ENCODE peak calls at places on chromosomes 2 and 18, in seven cellular contexts. Y is stimulated activated CD4-positive, alpha-beta T cell treated with anti-CD3 and anti-CD28 coated beads, Interleukin-15, amount 100 ng/mL, for 1 hour; V is BJ; K is Caki2; E is fibroblast of the aortic adventitia; D is AG04450; X is WTC11. C is an unnamed sample.

GRCh38 chr2:169491378-169491777 is 12.1 kb downstream of the BBS5 start:
- DNase-seq in Y (no peak), V (no peak), K (no peak), E (no peak), D (no peak), X (no peak), C (no peak)

GRCh38 chr18:24656571-24656971 is 196.1 kb downstream of the HRH4 start:
- DNase-seq in Y (no peak), V (peak), K (peak), E (no peak), D (peak), X (no peak), C (peak)

GRCh38 chr2:25960920-25961319 is 21.4 kb downstream of the KIF3C start:
- DNase-seq in Y (no peak), V (no peak), K (no peak), E (peak), D (no peak), X (no peak), C (no peak)

GRCh38 chr2:69177063-69177771 is 164.2 kb downstream of the ANTXR1 start:
- DNase-seq in Y (no peak), V (peak), K (no peak), E (peak), D (peak), X (peak), C (no peak)

GRCh38 chr2:118609138-118609537 is 238.3 kb downstream of the EN1 start:
- DNase-seq in Y (no peak), V (no peak), K (no peak), E (no peak), D (no peak), X (no peak), C (no peak)

GRCh38 chr2:134282638-134283400 is 28.9 kb downstream of the MGAT5 start:
- DNase-seq in Y (no peak), V (no peak), K (no peak), E (no peak), D (no peak), X (no peak), C (no peak)

GRCh38 chr2:58405341-58405740 is 164.2 kb upstream of the FANCL start:
- DNase-seq in Y (no peak), V (no peak), K (no peak), E (no peak), D (no peak), X (no peak), C (no peak)

GRCh38 chr2:113041871-113042270 is 10.8 kb downstream of the IL36B start:
- DNase-seq in Y (no peak), V (no peak), K (no peak), E (no peak), D (no peak), X (peak), C (no peak)

GRCh38 chr2:46942143-46942526 is 26.5 kb upstream of the MCFD2 start:
- DNase-seq in Y (peak), V (no peak), K (peak), E (no peak), D (no peak), X (no peak), C (peak)

GRCh38 chr2:100013892-100014677 is 128.3 kb downstream of the AFF3 start:
- DNase-seq in Y (no peak), V (peak), K (peak), E (peak), D (peak), X (peak), C (no peak)

GRCh38 chr2:238865015-238865719 is 17.3 kb downstream of the TWIST2 start:
- DNase-seq in Y (no peak), V (no peak), K (no peak), E (no peak), D (no peak), X (no peak), C (no peak)

GRCh38 chr18:25229080-25229479 is 122.9 kb downstream of the ZNF521 start:
- DNase-seq in Y (no peak), V (peak), K (no peak), E (peak), D (peak), X (no peak), C (no peak)

C was measured in NCI-H510A treated with DMSO at 0.1 percent for 48 hours.